ENCODE peak calls at places on chromosome 14, in four cellular contexts. One of them, this sample, is unnamed.

GRCh38 chr14:103594265-103594664 is 31.5 kb downstream of the COA8 start:
- DNase-seq in breast epithelium: peak
- DNase-seq in SK-N-SH: no peak
- DNase-seq in tibial nerve: peak
- DNase-seq in this sample: peak

GRCh38 chr14:70149766-70150165 is 39.0 kb downstream of the SLC8A3 start:
- DNase-seq in SK-N-SH: peak
- DNase-seq in tibial nerve: no peak
- DNase-seq in breast epithelium: no peak
- DNase-seq in this sample: no peak

GRCh38 chr14:55976219-55976618 is 142.0 kb upstream of the PELI2 start:
- DNase-seq in tibial nerve: no peak
- DNase-seq in breast epithelium: no peak
- DNase-seq in SK-N-SH: no peak
- DNase-seq in this sample: no peak

GRCh38 chr14:51972566-51972965 is 16.8 kb upstream of the RTRAF start:
- DNase-seq in breast epithelium: no peak
- DNase-seq in SK-N-SH: no peak
- DNase-seq in tibial nerve: no peak
- DNase-seq in this sample: no peak

GRCh38 chr14:99273025-99273723 is 1.2 kb upstream of the BCL11B start:
- DNase-seq in SK-N-SH: peak
- DNase-seq in breast epithelium: no peak
- DNase-seq in tibial nerve: no peak
- DNase-seq in this sample: peak

GRCh38 chr14:33914676-33915516 is 36.0 kb downstream of the EGLN3 start:
- DNase-seq in SK-N-SH: no peak
- DNase-seq in breast epithelium: no peak
- DNase-seq in tibial nerve: no peak
- DNase-seq in this sample: no peak

GRCh38 chr14:55581011-55581806 is 1.2 kb downstream of the KTN1 start:
- DNase-seq in SK-N-SH: peak
- DNase-seq in tibial nerve: no peak
- DNase-seq in breast epithelium: peak
- DNase-seq in this sample: peak

GRCh38 chr14:62364161-62364560 is 601.9 kb downstream of the SNAPC1 start:
- DNase-seq in breast epithelium: no peak
- DNase-seq in tibial nerve: no peak
- DNase-seq in SK-N-SH: no peak
- DNase-seq in this sample: no peak

GRCh38 chr14:68976160-68977067 is 2.7 kb downstream of the ACTN1 start:
- DNase-seq in tibial nerve: no peak
- DNase-seq in breast epithelium: peak
- DNase-seq in SK-N-SH: peak
- DNase-seq in this sample: no peak

GRCh38 chr14:28704153-28704552 is 62.4 kb upstream of the FOXG1 start:
- DNase-seq in SK-N-SH: no peak
- DNase-seq in breast epithelium: no peak
- DNase-seq in tibial nerve: no peak
- DNase-seq in this sample: no peak

GRCh38 chr14:104004849-104005248 is 62.5 kb upstream of the RD3L start:
- DNase-seq in SK-N-SH: no peak
- DNase-seq in tibial nerve: no peak
- DNase-seq in breast epithelium: no peak
- DNase-seq in this sample: no peak

GRCh38 chr14:89319687-89320086 is 97.3 kb downstream of the FOXN3 start:
- DNase-seq in SK-N-SH: no peak
- DNase-seq in breast epithelium: no peak
- DNase-seq in tibial nerve: no peak
- DNase-seq in this sample: no peak

GRCh38 chr14:38790916-38791315 is 312.1 kb downstream of the SEC23A start:
- DNase-seq in breast epithelium: no peak
- DNase-seq in SK-N-SH: no peak
- DNase-seq in tibial nerve: no peak
- DNase-seq in this sample: no peak

GRCh38 chr14:24241829-24242443 is 487 bp downstream of the TINF2 start:
- DNase-seq in breast epithelium: no peak
- DNase-seq in tibial nerve: peak
- DNase-seq in SK-N-SH: peak
- DNase-seq in this sample: peak

GRCh38 chr14:90924618-90925345 is 108.6 kb upstream of the TTC7B start:
- DNase-seq in tibial nerve: no peak
- DNase-seq in SK-N-SH: no peak
- DNase-seq in breast epithelium: no peak
- DNase-seq in this sample: no peak

GRCh38 chr14:69363964-69364363 is 34.1 kb downstream of the ERH start:
- DNase-seq in breast epithelium: no peak
- DNase-seq in SK-N-SH: no peak
- DNase-seq in tibial nerve: no peak
- DNase-seq in this sample: no peak

GRCh38 chr14:58746261-58746660 is 108.5 kb downstream of the DACT1 start:
- DNase-seq in breast epithelium: no peak
- DNase-seq in tibial nerve: no peak
- DNase-seq in SK-N-SH: no peak
- DNase-seq in this sample: peak

GRCh38 chr14:22549981-22550670 is 38.9 kb downstream of the DAD1 start:
- DNase-seq in breast epithelium: no peak
- DNase-seq in tibial nerve: no peak
- DNase-seq in SK-N-SH: no peak
- DNase-seq in this sample: peak

GRCh38 chr14:101233391-101233790 is 327.9 kb upstream of the DIO3 start:
- DNase-seq in tibial nerve: no peak
- DNase-seq in SK-N-SH: no peak
- DNase-seq in breast epithelium: no peak
- DNase-seq in this sample: no peak
- H3K27ac ChIP-seq in tibial nerve: no peak
- H3K27ac ChIP-seq in SK-N-SH: peak
- H3K27ac ChIP-seq in breast epithelium: no peak
- H3K27ac ChIP-seq in this sample: no peak

GRCh38 chr14:105313381-105314286 is 914 bp upstream of the PACS2 start:
- DNase-seq in tibial nerve: no peak
- DNase-seq in SK-N-SH: peak
- DNase-seq in breast epithelium: no peak
- DNase-seq in this sample: peak
- H3K4me3 ChIP-seq in tibial nerve: peak
- H3K4me3 ChIP-seq in SK-N-SH: peak
- H3K4me3 ChIP-seq in breast epithelium: peak
- H3K4me3 ChIP-seq in this sample: peak

GRCh38 chr14:74917646-74918081 is 5.4 kb downstream of the RPS6KL1 start:
- DNase-seq in SK-N-SH: no peak
- DNase-seq in breast epithelium: peak
- DNase-seq in tibial nerve: peak
- DNase-seq in this sample: no peak

GRCh38 chr14:74917200-74917543 is 5.9 kb downstream of the RPS6KL1 start:
- DNase-seq in SK-N-SH: no peak
- DNase-seq in tibial nerve: no peak
- DNase-seq in breast epithelium: no peak
- DNase-seq in this sample: no peak

GRCh38 chr14:74913986-74914573 is 9.0 kb downstream of the RPS6KL1 start:
- DNase-seq in tibial nerve: peak
- DNase-seq in SK-N-SH: peak
- DNase-seq in breast epithelium: peak
- DNase-seq in this sample: peak

GRCh38 chr14:74915426-74915825 is 7.6 kb downstream of the RPS6KL1 start:
- DNase-seq in breast epithelium: no peak
- DNase-seq in SK-N-SH: no peak
- DNase-seq in tibial nerve: no peak
- DNase-seq in this sample: no peak

GRCh38 chr14:74915826-74916225 is 7.2 kb downstream of the RPS6KL1 start:
- DNase-seq in SK-N-SH: no peak
- DNase-seq in breast epithelium: no peak
- DNase-seq in tibial nerve: no peak
- DNase-seq in this sample: no peak
- H3K27ac ChIP-seq in SK-N-SH: no peak
- H3K27ac ChIP-seq in breast epithelium: peak
- H3K27ac ChIP-seq in tibial nerve: no peak
- H3K27ac ChIP-seq in this sample: no peak

GRCh38 chr14:100282766-100283419 is 23.4 kb downstream of the SLC25A29 start:
- DNase-seq in breast epithelium: no peak
- DNase-seq in SK-N-SH: no peak
- DNase-seq in tibial nerve: no peak
- DNase-seq in this sample: no peak

GRCh38 chr14:100285913-100286400 is 20.3 kb downstream of the SLC25A29 start:
- DNase-seq in breast epithelium: no peak
- DNase-seq in SK-N-SH: no peak
- DNase-seq in tibial nerve: no peak
- DNase-seq in this sample: no peak

GRCh38 chr14:100285021-100285912 is 21.0 kb downstream of the SLC25A29 start:
- DNase-seq in SK-N-SH: peak
- DNase-seq in tibial nerve: no peak
- DNase-seq in breast epithelium: no peak
- DNase-seq in this sample: no peak

GRCh38 chr14:100282083-100282350 is 24.2 kb downstream of the SLC25A29 start:
- DNase-seq in breast epithelium: no peak
- DNase-seq in SK-N-SH: no peak
- DNase-seq in tibial nerve: no peak
- DNase-seq in this sample: no peak

GRCh38 chr14:100283984-100284881 is 22.0 kb downstream of the SLC25A29 start:
- DNase-seq in SK-N-SH: peak
- DNase-seq in breast epithelium: no peak
- DNase-seq in tibial nerve: no peak
- DNase-seq in this sample: no peak
- H3K4me3 ChIP-seq in SK-N-SH: no peak
- H3K4me3 ChIP-seq in breast epithelium: peak
- H3K4me3 ChIP-seq in tibial nerve: no peak
- H3K4me3 ChIP-seq in this sample: no peak

GRCh38 chr14:75518625-75519024 is 3.6 kb upstream of the BATF start:
- DNase-seq in tibial nerve: no peak
- DNase-seq in SK-N-SH: no peak
- DNase-seq in breast epithelium: no peak
- DNase-seq in this sample: no peak
- H3K27ac ChIP-seq in tibial nerve: no peak
- H3K27ac ChIP-seq in SK-N-SH: no peak
- H3K27ac ChIP-seq in breast epithelium: no peak
- H3K27ac ChIP-seq in this sample: no peak

DNA sequence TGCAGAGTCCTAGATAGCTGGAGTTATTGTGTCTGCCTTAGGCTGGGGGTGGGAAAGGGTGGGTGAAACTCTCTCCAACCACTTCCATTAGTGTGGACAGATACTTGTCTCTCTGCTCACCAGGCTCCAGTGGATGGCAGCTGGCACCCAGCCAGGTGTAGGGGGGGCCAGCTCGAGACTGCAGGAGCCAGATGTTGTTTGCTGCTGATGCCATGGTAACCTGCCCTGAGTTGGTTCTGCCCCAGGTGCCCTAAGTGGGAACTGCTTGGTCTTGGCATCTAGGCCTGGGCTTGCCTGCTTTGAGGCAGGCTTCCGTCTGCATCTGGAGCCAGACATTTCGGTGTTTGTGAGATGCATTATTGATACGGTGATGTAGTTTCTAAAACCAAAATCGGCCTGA is 82.2 kb downstream of the ADCK1 start:
- DNase-seq in SK-N-SH: peak
- DNase-seq in breast epithelium: no peak
- DNase-seq in tibial nerve: no peak
- DNase-seq in this sample: peak
- H3K4me3 ChIP-seq in SK-N-SH: no peak
- H3K4me3 ChIP-seq in breast epithelium: no peak
- H3K4me3 ChIP-seq in tibial nerve: no peak
- H3K4me3 ChIP-seq in this sample: no peak

GRCh38 chr14:57254884-57255283 is 13.8 kb downstream of the EXOC5 start:
- DNase-seq in breast epithelium: no peak
- DNase-seq in SK-N-SH: no peak
- DNase-seq in tibial nerve: no peak
- DNase-seq in this sample: no peak
- H3K27ac ChIP-seq in breast epithelium: no peak
- H3K27ac ChIP-seq in SK-N-SH: no peak
- H3K27ac ChIP-seq in tibial nerve: no peak
- H3K27ac ChIP-seq in this sample: no peak

GRCh38 chr14:101968186-101968585 is 3.8 kb downstream of the DYNC1H1 start:
- DNase-seq in breast epithelium: no peak
- DNase-seq in SK-N-SH: no peak
- DNase-seq in tibial nerve: no peak
- DNase-seq in this sample: no peak

GRCh38 chr14:101966742-101967141 is 2.4 kb downstream of the DYNC1H1 start:
- DNase-seq in breast epithelium: no peak
- DNase-seq in tibial nerve: no peak
- DNase-seq in SK-N-SH: no peak
- DNase-seq in this sample: no peak

GRCh38 chr14:101964297-101965144 is at the start of gene DYNC1H1:
- DNase-seq in breast epithelium: peak
- DNase-seq in SK-N-SH: peak
- DNase-seq in tibial nerve: peak
- DNase-seq in this sample: peak

GRCh38 chr14:101965145-101965531 is 765 bp downstream of the DYNC1H1 start:
- DNase-seq in tibial nerve: peak
- DNase-seq in breast epithelium: peak
- DNase-seq in SK-N-SH: peak
- DNase-seq in this sample: peak

DNA sequence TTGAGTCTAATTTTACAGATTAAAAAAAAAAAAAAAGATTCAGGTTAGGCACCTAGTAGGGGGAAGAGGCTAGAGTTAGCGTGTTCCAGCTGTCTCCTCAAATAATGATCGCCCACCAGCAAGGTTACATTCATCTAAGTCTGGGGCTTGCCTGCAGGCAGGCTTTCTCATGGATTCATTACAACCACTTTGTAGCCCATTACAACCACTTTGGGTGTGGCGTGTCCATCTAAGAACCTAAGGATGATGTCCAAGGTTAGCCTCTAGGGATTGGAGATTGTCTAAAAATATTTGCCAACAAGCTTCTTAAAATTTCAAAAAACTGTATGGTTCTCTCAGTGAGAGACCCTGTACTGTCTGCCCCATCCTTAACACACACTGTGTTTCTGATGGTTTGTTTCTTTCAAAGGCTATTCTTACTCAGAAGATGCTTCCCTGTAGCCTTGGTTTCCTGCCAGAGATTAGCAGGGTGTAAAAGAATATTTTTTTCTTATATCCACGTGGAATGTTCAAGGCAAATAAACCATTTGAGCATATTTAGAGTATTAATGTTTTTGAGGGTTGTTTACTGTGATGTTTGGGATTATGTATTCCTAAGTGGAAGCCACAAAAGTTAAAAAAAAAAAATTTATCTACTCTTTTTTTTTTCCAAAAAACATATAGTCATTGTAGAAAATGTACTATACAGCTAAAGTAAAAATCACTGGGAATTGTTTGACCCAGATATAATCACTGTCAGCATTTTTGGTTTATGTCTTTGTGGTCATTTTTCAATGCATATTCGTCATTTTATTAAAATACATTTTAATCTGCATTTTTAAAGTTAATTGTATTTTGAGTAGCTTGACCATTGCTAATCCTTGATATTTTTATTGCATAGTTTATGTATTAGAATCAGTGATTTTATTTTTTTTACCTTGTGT is 1.7 kb downstream of the DYNC1H1 start:
- DNase-seq in SK-N-SH: no peak
- DNase-seq in tibial nerve: no peak
- DNase-seq in breast epithelium: no peak
- DNase-seq in this sample: peak
- H3K4me3 ChIP-seq in SK-N-SH: peak
- H3K4me3 ChIP-seq in tibial nerve: peak
- H3K4me3 ChIP-seq in breast epithelium: peak
- H3K4me3 ChIP-seq in this sample: peak

GRCh38 chr14:21112267-21112666 is 11.4 kb downstream of the TMEM253 start:
- DNase-seq in breast epithelium: no peak
- DNase-seq in tibial nerve: no peak
- DNase-seq in SK-N-SH: no peak
- DNase-seq in this sample: no peak
- H3K27ac ChIP-seq in breast epithelium: no peak
- H3K27ac ChIP-seq in tibial nerve: no peak
- H3K27ac ChIP-seq in SK-N-SH: no peak
- H3K27ac ChIP-seq in this sample: no peak